ENCODE peak calls at places on chromosomes 5 and 9, in six cellular contexts. W, L, Z, T, A and I are unnamed samples.

GRCh38 chr9:106962615-106963363 is 99.8 kb downstream of the ZNF462 start:
- DNase-seq in W (peak; percentile 59), A (peak; percentile 66), L (no peak), Z (no peak), T (peak; percentile 85), I (no peak)

GRCh38 chr5:115366223-115366622 is 69.8 kb upstream of the CCDC112 start:
- DNase-seq in Z (peak; percentile 51), W (peak; percentile 38), A (peak; percentile 94), L (no peak), T (peak; percentile 96), I (no peak)

GRCh38 chr5:1507016-1507375 is 16.8 kb downstream of the LPCAT1 start:
- DNase-seq in L (no peak), T (no peak), Z (no peak), W (no peak), A (no peak), I (no peak)

GRCh38 chr5:74679968-74680367 is 5.1 kb upstream of the HEXB start:
- DNase-seq in A (no peak), Z (no peak), L (no peak), T (no peak), W (no peak), I (no peak)

GRCh38 chr5:29982446-29982845 is 1211.0 kb upstream of the CDH6 start:
- DNase-seq in A (no peak), T (no peak), W (no peak), Z (no peak), L (no peak), I (no peak)

GRCh38 chr5:137612576-137612975 is 113.5 kb upstream of the SPOCK1 start:
- DNase-seq in W (no peak), T (no peak), Z (no peak), A (no peak), L (no peak), I (no peak)

GRCh38 chr9:93830224-93830596 is 124.9 kb downstream of the BARX1 start:
- DNase-seq in A (no peak), Z (no peak), L (no peak), T (no peak), W (no peak), I (no peak)

GRCh38 chr5:74762599-74762998 is 4.3 kb downstream of the GFM2 start:
- DNase-seq in Z (no peak), T (peak; percentile 45), A (peak; percentile 71), W (peak; percentile 89), L (no peak), I (no peak)

GRCh38 chr9:133441571-133441970 is 18.2 kb upstream of the CACFD1 start:
- DNase-seq in W (no peak), T (no peak), A (no peak), Z (no peak), L (no peak), I (no peak)

GRCh38 chr5:56200856-56201638 is 32.1 kb downstream of the ANKRD55 start:
- DNase-seq in W (peak; percentile 81), L (no peak), T (peak; percentile 71), Z (peak; percentile 81), A (peak; percentile 85), I (peak; percentile 20)

GRCh38 chr5:64229163-64229774 is 63.6 kb downstream of the RNF180 start:
- DNase-seq in W (peak; percentile 49), L (no peak), T (peak; percentile 7), Z (peak; percentile 10), A (peak; percentile 81), I (no peak)

GRCh38 chr5:129852747-129853352 is 51.4 kb upstream of the CHSY3 start:
- DNase-seq in A (peak; percentile 93), T (peak; percentile 74), Z (peak; percentile 51), L (peak; percentile 22), W (peak; percentile 94), I (peak; percentile 30)

GRCh38 chr9:114097613-114098020 is 1.5 kb downstream of the KIF12 start:
- DNase-seq in L (no peak), W (no peak), A (no peak), T (no peak), Z (no peak), I (no peak)

GRCh38 chr5:72134226-72134625 is 27.0 kb downstream of the MAP1B start:
- DNase-seq in A (peak; percentile 46), W (no peak), L (no peak), Z (no peak), T (no peak), I (no peak)

GRCh38 chr5:166111021-166111420 is 2180.4 kb upstream of the WWC1 start:
- DNase-seq in T (no peak), A (no peak), W (no peak), Z (no peak), L (no peak), I (no peak)

GRCh38 chr9:89528540-89528939 is 30.6 kb upstream of the SEMA4D start:
- DNase-seq in A (no peak), T (no peak), Z (no peak), W (no peak), L (no peak), I (no peak)